ENCODE peak calls at places on chromosomes 13 and 19, in ten cellular contexts. H is astrocyte of the cerebellum, N is IMR-90, V is Panc1, T is mammary epithelial cell, B is K562, X is psoas muscle, M is choroid plexus epithelial cell, E is transverse colon, Z is ascending aorta. R is an unnamed sample.

GRCh38 chr19:32063601-32064000 is 281.8 kb upstream of the ZNF507 start:
- DNase-seq in H (no peak), N (no peak), V (no peak), T (no peak), B (no peak), X (no peak), M (no peak), E (no peak), Z (no peak), R (no peak)

GRCh38 chr19:32104465-32105235 is 240.8 kb upstream of the ZNF507 start:
- DNase-seq in H (no peak), N (no peak), V (no peak), T (peak; percentile 91), B (no peak), X (no peak), M (no peak), E (peak; percentile 16), Z (no peak), R (peak; percentile 5)

GRCh38 chr19:20928371-20928770 is 5.3 kb downstream of the ZNF85 start:
- DNase-seq in H (peak; percentile 4), N (peak; percentile 87), V (no peak), T (peak; percentile 55), B (no peak), X (no peak), M (peak; percentile 70), E (no peak), Z (no peak), R (peak; percentile 66)

GRCh38 chr13:28984326-28984725 is 164.2 kb downstream of the MTUS2 start:
- DNase-seq in H (no peak), N (no peak), V (no peak), T (no peak), B (no peak), X (no peak), M (no peak), E (no peak), Z (no peak), R (no peak)

GRCh38 chr19:1133471-1133929 is 29.7 kb downstream of the GPX4 start:
- DNase-seq in H (no peak), N (no peak), V (no peak), T (no peak), B (peak; percentile 80), X (no peak), M (no peak), E (peak; percentile 79), Z (peak; percentile 75), R (no peak)

GRCh38 chr13:27481766-27482165 is 31.4 kb upstream of the MTIF3 start:
- DNase-seq in H (no peak), N (peak; percentile 10), V (no peak), T (peak; percentile 41), B (peak; percentile 63), X (peak; percentile 22), M (peak; percentile 63), E (peak; percentile 51), Z (peak; percentile 63), R (peak; percentile 13)

GRCh38 chr19:50061650-50062049 is 35.8 kb downstream of the ZNF473 start:
- DNase-seq in H (no peak), N (no peak), V (no peak), T (no peak), B (no peak), X (no peak), M (no peak), E (no peak), Z (no peak), R (no peak)

GRCh38 chr19:56987184-56987583 is 132.6 kb upstream of the USP29 start:
- DNase-seq in H (no peak), N (no peak), V (no peak), T (no peak), B (no peak), X (no peak), M (no peak), E (no peak), Z (no peak), R (no peak)

GRCh38 chr19:38910488-38910887 is 1.5 kb downstream of the CCER2 start:
- DNase-seq in H (no peak), N (no peak), V (no peak), T (no peak), B (no peak), X (no peak), M (no peak), E (no peak), Z (no peak), R (no peak)

GRCh38 chr19:29515706-29516357 is 10.0 kb upstream of the VSTM2B start:
- DNase-seq in H (no peak), N (no peak), V (no peak), T (no peak), B (no peak), X (no peak), M (no peak), E (no peak), Z (no peak), R (no peak)

GRCh38 chr19:4606921-4607678 is 32.2 kb upstream of the TNFAIP8L1 start:
- DNase-seq in H (no peak), N (no peak), V (no peak), T (no peak), B (no peak), X (peak; percentile 50), M (no peak), E (no peak), Z (no peak), R (no peak)

GRCh38 chr19:31214086-31214485 is 135.2 kb downstream of the TSHZ3 start:
- DNase-seq in H (peak; percentile 99), N (peak; percentile 100), V (peak; percentile 80), T (peak; percentile 99), B (peak; percentile 41), X (peak; percentile 80), M (peak; percentile 99), E (peak; percentile 69), Z (peak; percentile 89), R (peak; percentile 100)

GRCh38 chr19:41626877-41627276 is at the start of gene CEACAM4:
- DNase-seq in H (no peak), N (no peak), V (no peak), T (no peak), B (no peak), X (no peak), M (no peak), E (no peak), Z (no peak), R (no peak)

GRCh38 chr19:3443840-3444694 is 36.3 kb downstream of the SMIM24 start:
- DNase-seq in H (no peak), N (peak; percentile 47), V (no peak), T (no peak), B (no peak), X (no peak), M (peak; percentile 72), E (no peak), Z (no peak), R (peak; percentile 62)

GRCh38 chr19:33376423-33376822 is 2.9 kb downstream of the CEBPG start:
- DNase-seq in H (peak; percentile 77), N (peak; percentile 87), V (peak; percentile 64), T (peak; percentile 73), B (no peak), X (peak; percentile 88), M (peak; percentile 70), E (peak; percentile 91), Z (peak; percentile 82), R (peak; percentile 86)

GRCh38 chr13:49454388-49455015 is 10.4 kb downstream of the SETDB2 start:
- DNase-seq in H (no peak), N (peak; percentile 88), V (no peak), T (no peak), B (no peak), X (no peak), M (peak; percentile 85), E (no peak), Z (no peak), R (peak; percentile 17)

GRCh38 chr19:50434525-50434924 is 1.8 kb downstream of the MYBPC2 start:
- DNase-seq in H (no peak), N (no peak), V (no peak), T (no peak), B (peak; percentile 48), X (no peak), M (peak; percentile 27), E (peak; percentile 27), Z (no peak), R (no peak)

GRCh38 chr19:7926727-7927604 is 1.0 kb upstream of the CTXN1 start:
- DNase-seq in H (no peak), N (no peak), V (no peak), T (no peak), B (no peak), X (peak; percentile 22), M (no peak), E (no peak), Z (no peak), R (no peak)
- H3K4me3 ChIP-seq in H (no peak overlapping the region), N (no peak overlapping the region), V (peak overlapping the region; percentile 53), T (no peak overlapping the region), B (no peak overlapping the region), X (no peak overlapping the region), M (no peak overlapping the region), E (no peak overlapping the region), Z (no peak overlapping the region), R (no peak overlapping the region)

DNA sequence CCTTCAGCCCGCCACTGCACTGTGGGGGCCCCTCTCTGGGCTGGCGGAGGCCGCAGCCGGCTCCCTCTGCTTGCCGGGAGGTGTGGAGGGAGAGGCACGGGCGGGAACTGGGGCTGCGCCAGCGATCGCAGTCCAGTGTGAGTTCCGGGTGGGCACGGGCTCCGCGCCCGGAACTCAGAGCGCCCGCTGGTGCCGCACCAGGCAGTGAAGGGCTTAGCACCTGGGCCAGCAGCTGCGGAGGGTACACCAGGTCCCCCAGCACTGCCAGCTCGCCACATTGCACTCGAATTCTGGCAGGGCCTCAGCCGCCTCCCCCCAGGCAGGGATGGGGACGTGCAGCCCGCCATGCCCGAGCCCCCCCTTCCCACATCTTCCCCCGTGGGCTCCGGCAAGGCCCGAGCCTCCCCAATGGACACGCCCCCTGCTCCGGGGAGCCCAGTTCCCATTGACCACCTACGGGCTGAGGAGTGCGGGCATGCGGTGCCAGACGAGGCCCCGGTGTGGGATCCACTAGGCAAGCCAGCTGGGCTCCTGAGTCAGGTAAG is 135.9 kb upstream of the RFC3 start:
- DNase-seq in H (no peak), N (no peak), V (no peak), T (no peak), B (no peak), X (peak; percentile 13), M (no peak), E (no peak), Z (no peak), R (no peak)
- TF ChIP-seq CTCF in H (no peak), N (no peak), V (no peak), T (no peak), B (no peak), X (no peak), M (no peak), E (no peak), Z (no peak), R (no peak)

DNA sequence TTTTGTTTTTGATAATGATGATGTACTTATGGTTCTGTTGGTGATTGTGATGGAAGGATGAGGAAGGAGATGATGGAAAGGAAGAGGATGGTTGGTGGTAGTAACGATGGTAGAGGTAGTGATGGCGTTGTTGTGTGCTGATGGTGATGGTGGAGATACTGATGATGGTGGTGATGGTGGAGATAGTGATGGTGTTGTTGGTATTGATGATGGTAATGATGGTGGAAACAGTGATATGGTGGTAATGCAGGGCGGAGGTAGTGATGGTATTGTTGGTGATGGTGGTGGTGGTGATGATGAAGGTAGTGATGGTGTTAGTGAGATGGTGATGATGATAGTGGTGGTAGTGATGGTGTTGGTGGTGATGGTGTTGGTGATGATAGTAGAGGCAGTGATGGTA is 12.7 kb downstream of the CLEC17A start:
- DNase-seq in H (no peak), N (no peak), V (no peak), T (no peak), B (no peak), X (no peak), M (no peak), E (no peak), Z (no peak), R (no peak)
- H3K4me3 ChIP-seq in H (no peak overlapping the region), N (no peak overlapping the region), V (no peak overlapping the region), T (no peak overlapping the region), B (no peak overlapping the region), X (no peak overlapping the region), M (no peak overlapping the region), E (no peak overlapping the region), Z (no peak overlapping the region), R (no peak overlapping the region)

GRCh38 chr13:23020246-23020843 is 160.4 kb upstream of the SGCG start:
- DNase-seq in H (peak; percentile 33), N (peak; percentile 57), V (peak; percentile 62), T (peak; percentile 29), B (peak; percentile 26), X (no peak), M (peak; percentile 69), E (peak; percentile 42), Z (peak; percentile 64), R (peak; percentile 61)
- TF ChIP-seq CTCF in H (peak; percentile 81), N (peak; percentile 65), V (peak; percentile 79), T (peak; percentile 73), B (peak; percentile 50), X (peak; percentile 76), M (peak; percentile 81), E (peak; percentile 83), Z (peak; percentile 68), R (peak; percentile 82)

R was measured in astrocyte of the spinal cord.